ENCODE peak calls at places on chromosome 11, in four cellular contexts. G is activated gamma-delta T cell; Y is HTR-8/SVneo; P is activated effector memory CD4-positive, alpha-beta T cell treated with anti-CD3 and anti-CD28 coated beads, Interleukin-2, amount 50 U/mL, for 16 hours. V is an unnamed sample.
A peak's percentile ranks its signal among the peaks of the same experiment; 100 is the strongest.

GRCh38 chr11:69215784-69216415 is 60.2 kb downstream of the SMIM38 start:
- DNase-seq in G (no peak), Y (no peak), P (peak; percentile 45), V (no peak)

GRCh38 chr11:65650547-65651338 is 12.0 kb downstream of the RELA start:
- DNase-seq in G (no peak), Y (no peak), P (peak; percentile 64), V (no peak)

GRCh38 chr11:115585361-115586024 is 81.3 kb upstream of the CADM1 start:
- DNase-seq in G (no peak), Y (no peak), P (no peak), V (no peak)

GRCh38 chr11:9687736-9688494 is 24.0 kb downstream of the SWAP70 start:
- DNase-seq in G (no peak), Y (no peak), P (no peak), V (no peak)

GRCh38 chr11:19577849-19578619 is 134.6 kb upstream of the NAV2 start:
- DNase-seq in G (no peak), Y (no peak), P (no peak), V (peak; percentile 96)

GRCh38 chr11:131290111-131290510 is 80.3 kb upstream of the NTM start:
- DNase-seq in G (no peak), Y (no peak), P (no peak), V (no peak)

GRCh38 chr11:118049771-118050170 is 27.1 kb upstream of the TMPRSS4 start:
- DNase-seq in G (no peak), Y (no peak), P (no peak), V (no peak)

GRCh38 chr11:72048718-72049460 is 31.5 kb downstream of the NUMA1 start:
- DNase-seq in G (no peak), Y (no peak), P (no peak), V (no peak)

GRCh38 chr11:3156661-3157311 is 8.3 kb downstream of the OSBPL5 start:
- DNase-seq in G (no peak), Y (no peak), P (no peak), V (peak; percentile 65)

GRCh38 chr11:16169946-16170345 is 186.4 kb downstream of the SOX6 start:
- DNase-seq in G (no peak), Y (no peak), P (no peak), V (no peak)

GRCh38 chr11:15944460-15944859 is 411.9 kb downstream of the SOX6 start:
- DNase-seq in G (no peak), Y (no peak), P (no peak), V (no peak)

GRCh38 chr11:113286509-113287497 is 27.6 kb upstream of the TTC12 start:
- DNase-seq in G (no peak), Y (no peak), P (no peak), V (no peak)

GRCh38 chr11:61756452-61757212 is 4.2 kb downstream of the MYRF start:
- DNase-seq in G (no peak), Y (peak; percentile 68), P (no peak), V (no peak)

V was measured in sigmoid colon.